ENCODE peak calls at places on chromosomes 2 and 18, in nine cellular contexts. One of them, this sample, is unnamed.

GRCh38 chr2:218658671-218659257 is 659 bp downstream of the ZNF142 start:
- DNase-seq in HS-27A: no peak
- DNase-seq in mesothelial cell of epicardium: no peak
- DNase-seq in tibial artery: no peak
- DNase-seq in lower leg skin: no peak
- DNase-seq in CD8-positive, alpha-beta T cell: no peak
- DNase-seq in neural progenitor cell: peak; percentile 70
- DNase-seq in GM23248: peak; percentile 80
- DNase-seq in amniotic epithelial cell: peak; percentile 32
- DNase-seq in this sample: no peak

GRCh38 chr18:58541137-58541788 is 87.6 kb downstream of the ALPK2 start:
- DNase-seq in CD8-positive, alpha-beta T cell: peak; percentile 10
- DNase-seq in GM23248: peak; percentile 49
- DNase-seq in mesothelial cell of epicardium: no peak
- DNase-seq in neural progenitor cell: peak; percentile 59
- DNase-seq in lower leg skin: no peak
- DNase-seq in HS-27A: no peak
- DNase-seq in amniotic epithelial cell: peak; percentile 46
- DNase-seq in tibial artery: no peak
- DNase-seq in this sample: no peak

GRCh38 chr2:226892729-226893128 is 56.9 kb downstream of the RHBDD1 start:
- DNase-seq in HS-27A: no peak
- DNase-seq in GM23248: peak; percentile 55
- DNase-seq in mesothelial cell of epicardium: no peak
- DNase-seq in amniotic epithelial cell: peak; percentile 43
- DNase-seq in neural progenitor cell: no peak
- DNase-seq in lower leg skin: no peak
- DNase-seq in CD8-positive, alpha-beta T cell: no peak
- DNase-seq in tibial artery: no peak
- DNase-seq in this sample: no peak

GRCh38 chr2:161373939-161374338 is 42.2 kb upstream of the TBR1 start:
- DNase-seq in tibial artery: no peak
- DNase-seq in HS-27A: no peak
- DNase-seq in neural progenitor cell: no peak
- DNase-seq in amniotic epithelial cell: peak; percentile 45
- DNase-seq in GM23248: peak; percentile 57
- DNase-seq in lower leg skin: no peak
- DNase-seq in mesothelial cell of epicardium: no peak
- DNase-seq in CD8-positive, alpha-beta T cell: no peak
- DNase-seq in this sample: no peak

GRCh38 chr18:54939375-54939917 is 19.8 kb downstream of the CCDC68 start:
- DNase-seq in lower leg skin: no peak
- DNase-seq in mesothelial cell of epicardium: no peak
- DNase-seq in neural progenitor cell: no peak
- DNase-seq in tibial artery: no peak
- DNase-seq in HS-27A: no peak
- DNase-seq in amniotic epithelial cell: peak; percentile 95
- DNase-seq in GM23248: no peak
- DNase-seq in CD8-positive, alpha-beta T cell: no peak
- DNase-seq in this sample: no peak

GRCh38 chr18:23779696-23780303 is 90.5 kb downstream of the LAMA3 start:
- DNase-seq in lower leg skin: no peak
- DNase-seq in mesothelial cell of epicardium: no peak
- DNase-seq in tibial artery: no peak
- DNase-seq in HS-27A: no peak
- DNase-seq in CD8-positive, alpha-beta T cell: no peak
- DNase-seq in GM23248: peak; percentile 29
- DNase-seq in neural progenitor cell: no peak
- DNase-seq in amniotic epithelial cell: peak; percentile 92
- DNase-seq in this sample: no peak

GRCh38 chr2:120572226-120572625 is 163.4 kb upstream of the GLI2 start:
- DNase-seq in CD8-positive, alpha-beta T cell: no peak
- DNase-seq in neural progenitor cell: no peak
- DNase-seq in GM23248: no peak
- DNase-seq in tibial artery: no peak
- DNase-seq in HS-27A: no peak
- DNase-seq in mesothelial cell of epicardium: no peak
- DNase-seq in amniotic epithelial cell: no peak
- DNase-seq in lower leg skin: no peak
- DNase-seq in this sample: no peak

GRCh38 chr2:241764272-241765241 is 12.1 kb upstream of the GAL3ST2 start:
- DNase-seq in neural progenitor cell: peak; percentile 42
- DNase-seq in GM23248: no peak
- DNase-seq in amniotic epithelial cell: peak; percentile 53
- DNase-seq in CD8-positive, alpha-beta T cell: no peak
- DNase-seq in lower leg skin: no peak
- DNase-seq in tibial artery: peak; percentile 55
- DNase-seq in HS-27A: no peak
- DNase-seq in mesothelial cell of epicardium: no peak
- DNase-seq in this sample: no peak

GRCh38 chr2:204860249-204860648 is 315.0 kb downstream of the PARD3B start:
- DNase-seq in GM23248: peak; percentile 53
- DNase-seq in mesothelial cell of epicardium: no peak
- DNase-seq in lower leg skin: no peak
- DNase-seq in HS-27A: no peak
- DNase-seq in tibial artery: no peak
- DNase-seq in neural progenitor cell: no peak
- DNase-seq in amniotic epithelial cell: no peak
- DNase-seq in CD8-positive, alpha-beta T cell: no peak
- DNase-seq in this sample: no peak

GRCh38 chr18:73414069-73414468 is 546.3 kb upstream of the NETO1 start:
- DNase-seq in lower leg skin: no peak
- DNase-seq in neural progenitor cell: no peak
- DNase-seq in HS-27A: no peak
- DNase-seq in tibial artery: no peak
- DNase-seq in CD8-positive, alpha-beta T cell: no peak
- DNase-seq in mesothelial cell of epicardium: no peak
- DNase-seq in GM23248: no peak
- DNase-seq in amniotic epithelial cell: no peak
- DNase-seq in this sample: no peak